ENCODE peak calls at places on chromosomes 7 and 10, in seven cellular contexts. N is SW480, V is heart right ventricle, R is right cardiac atrium, K is neural crest cell, Y is astrocyte of the spinal cord, H is MV-4-11. S is an unnamed sample.

GRCh38 chr7:137772221-137772620 is 74.6 kb downstream of the DGKI start:
- DNase-seq in N (no peak), V (no peak), R (no peak), K (no peak), Y (no peak), H (no peak), S (no peak)

GRCh38 chr7:35694161-35694783 is 663 bp downstream of the HERPUD2 start:
- DNase-seq in N (peak; percentile 16), V (peak; percentile 20), R (no peak), K (peak; percentile 60), Y (peak; percentile 31), H (no peak), S (no peak)

GRCh38 chr7:43754596-43754995 is 3.9 kb upstream of the BLVRA start:
- DNase-seq in N (no peak), V (no peak), R (no peak), K (no peak), Y (no peak), H (no peak), S (no peak)

GRCh38 chr7:74480861-74481417 is 27.2 kb downstream of the GTF2IRD1 start:
- DNase-seq in N (peak; percentile 55), V (peak; percentile 36), R (peak; percentile 70), K (no peak), Y (peak; percentile 64), H (peak; percentile 56), S (no peak)

GRCh38 chr7:5282464-5283316 is at the start of gene SLC29A4:
- DNase-seq in N (no peak), V (peak; percentile 25), R (peak; percentile 83), K (peak; percentile 46), Y (no peak), H (no peak), S (peak; percentile 44)

GRCh38 chr7:41916450-41916927 is 213.6 kb upstream of the INHBA start:
- DNase-seq in N (peak; percentile 31), V (no peak), R (no peak), K (no peak), Y (peak; percentile 96), H (no peak), S (no peak)

GRCh38 chr10:112383325-112383724 is 9.4 kb downstream of the ACSL5 start:
- DNase-seq in N (peak; percentile 59), V (no peak), R (no peak), K (no peak), Y (peak; percentile 54), H (no peak), S (no peak)

GRCh38 chr7:116384936-116385635 is 114.5 kb upstream of the CAV2 start:
- DNase-seq in N (no peak), V (no peak), R (no peak), K (no peak), Y (no peak), H (no peak), S (no peak)

GRCh38 chr7:33979807-33980355 is 74.5 kb downstream of the BMPER start:
- DNase-seq in N (peak; percentile 33), V (no peak), R (no peak), K (no peak), Y (peak; percentile 64), H (no peak), S (no peak)

GRCh38 chr10:131475803-131476202 is 164.3 kb upstream of the TCERG1L start:
- DNase-seq in N (no peak), V (no peak), R (no peak), K (no peak), Y (no peak), H (no peak), S (no peak)

GRCh38 chr7:128673571-128673970 is 1.5 kb downstream of the GARIN1A start:
- DNase-seq in N (no peak), V (no peak), R (no peak), K (no peak), Y (no peak), H (no peak), S (no peak)

GRCh38 chr7:932651-932975 is 21.9 kb downstream of the ADAP1 start:
- DNase-seq in N (no peak), V (no peak), R (peak; percentile 33), K (no peak), Y (no peak), H (no peak), S (no peak)

GRCh38 chr7:85000973-85001372 is 185.9 kb downstream of the SEMA3D start:
- DNase-seq in N (no peak), V (no peak), R (no peak), K (no peak), Y (no peak), H (no peak), S (no peak)

GRCh38 chr7:771241-772004 is 44.3 kb upstream of the PRKAR1B start:
- DNase-seq in N (no peak), V (peak; percentile 89), R (peak; percentile 90), K (no peak), Y (peak; percentile 69), H (no peak), S (peak; percentile 88)

GRCh38 chr10:109451879-109452278 is 471.4 kb downstream of the XPNPEP1 start:
- DNase-seq in N (no peak), V (no peak), R (no peak), K (no peak), Y (no peak), H (no peak), S (no peak)

GRCh38 chr7:33327427-33327826 is 198.1 kb downstream of the BBS9 start:
- DNase-seq in N (no peak), V (no peak), R (no peak), K (no peak), Y (no peak), H (no peak), S (no peak)

GRCh38 chr7:94303736-94304135 is 91.0 kb upstream of the COL1A2 start:
- DNase-seq in N (no peak), V (peak; percentile 42), R (no peak), K (no peak), Y (peak; percentile 82), H (no peak), S (no peak)

GRCh38 chr10:132942101-132942739 is at the start of gene CFAP46:
- DNase-seq in N (no peak), V (peak; percentile 72), R (peak; percentile 86), K (peak; percentile 71), Y (peak; percentile 35), H (peak; percentile 13), S (peak; percentile 93)

GRCh38 chr7:5797716-5798115 is 16.3 kb upstream of the RNF216 start:
- DNase-seq in N (no peak), V (no peak), R (no peak), K (no peak), Y (no peak), H (peak; percentile 89), S (no peak)

GRCh38 chr7:77759294-77759889 is 38.8 kb downstream of the TMEM60 start:
- DNase-seq in N (peak; percentile 55), V (peak; percentile 73), R (no peak), K (peak; percentile 76), Y (peak; percentile 78), H (peak; percentile 47), S (no peak)

GRCh38 chr10:129628823-129629222 is 161.8 kb downstream of the MGMT start:
- DNase-seq in N (no peak), V (no peak), R (no peak), K (no peak), Y (no peak), H (no peak), S (peak; percentile 52)

GRCh38 chr10:33498354-33498753 is 163.9 kb upstream of the NRP1 start:
- DNase-seq in N (no peak), V (no peak), R (no peak), K (no peak), Y (no peak), H (no peak), S (no peak)

S was measured in upper lobe of left lung.